ENCODE peak calls at places on chromosomes 13 and 19, in seven cellular contexts. Q is dorsolateral prefrontal cortex, A is nucleus accumbens, B is Daoy, L is T1000, W is mucosa of descending colon, T is fibroblast of pulmonary artery. X is an unnamed sample.

GRCh38 chr19:15936950-15937349 is 2.6 kb upstream of the CYP4F11 start:
- DNase-seq in Q (no peak), A (no peak), B (no peak), L (no peak), W (no peak), T (no peak), X (no peak)

GRCh38 chr19:43432866-43433673 is 18.4 kb downstream of the TEX101 start:
- DNase-seq in Q (no peak), A (no peak), B (peak), L (no peak), W (peak), T (peak), X (peak)

GRCh38 chr13:112968380-112968909 is 569 bp upstream of the MCF2L start:
- DNase-seq in Q (peak), A (no peak), B (peak), L (no peak), W (peak), T (no peak), X (peak)

GRCh38 chr13:21752501-21752900 is 81.6 kb downstream of the FGF9 start:
- DNase-seq in Q (no peak), A (no peak), B (no peak), L (no peak), W (no peak), T (no peak), X (no peak)

GRCh38 chr13:45830121-45830520 is 21.4 kb downstream of the SIAH3 start:
- DNase-seq in Q (no peak), A (no peak), B (no peak), L (no peak), W (no peak), T (no peak), X (no peak)

GRCh38 chr19:27762933-27763332 is 1450.0 kb downstream of the UQCRFS1 start:
- DNase-seq in Q (no peak), A (no peak), B (no peak), L (no peak), W (no peak), T (no peak), X (no peak)

GRCh38 chr13:44698076-44698475 is 121.9 kb upstream of the TSC22D1 start:
- DNase-seq in Q (peak), A (no peak), B (no peak), L (no peak), W (no peak), T (no peak), X (no peak)

GRCh38 chr19:29084266-29084665 is 128.7 kb downstream of the UQCRFS1 start:
- DNase-seq in Q (no peak), A (no peak), B (peak), L (no peak), W (no peak), T (no peak), X (no peak)

GRCh38 chr13:45863716-45864590 is 12.4 kb upstream of the SIAH3 start:
- DNase-seq in Q (peak), A (no peak), B (no peak), L (no peak), W (no peak), T (no peak), X (no peak)

GRCh38 chr13:41981961-41982723 is 21.2 kb upstream of the VWA8 start:
- DNase-seq in Q (no peak), A (no peak), B (no peak), L (no peak), W (no peak), T (no peak), X (no peak)

GRCh38 chr13:32378012-32378411 is 49.9 kb downstream of the N4BP2L1 start:
- DNase-seq in Q (no peak), A (no peak), B (no peak), L (no peak), W (no peak), T (peak), X (no peak)

GRCh38 chr13:47908200-47908902 is 92.7 kb downstream of the SUCLA2 start:
- DNase-seq in Q (no peak), A (no peak), B (peak), L (no peak), W (no peak), T (peak), X (no peak)

GRCh38 chr13:102317593-102317992 is 84.3 kb downstream of the FGF14 start:
- DNase-seq in Q (peak), A (peak), B (no peak), L (no peak), W (peak), T (peak), X (peak)

GRCh38 chr19:9407827-9408226 is 27.5 kb downstream of the ZNF266 start:
- DNase-seq in Q (no peak), A (no peak), B (no peak), L (no peak), W (no peak), T (no peak), X (no peak)

GRCh38 chr13:36981156-36981743 is 17.9 kb downstream of the ALG5 start:
- DNase-seq in Q (no peak), A (no peak), B (no peak), L (no peak), W (no peak), T (peak), X (no peak)

GRCh38 chr13:21309542-21310172 is 133.2 kb downstream of the MRPL57 start:
- DNase-seq in Q (no peak), A (no peak), B (peak), L (no peak), W (no peak), T (no peak), X (no peak)

GRCh38 chr13:45372189-45373115 is 31.5 kb upstream of the TPT1 start:
- DNase-seq in Q (no peak), A (no peak), B (no peak), L (no peak), W (no peak), T (no peak), X (no peak)

GRCh38 chr13:42574435-42575311 is 721 bp downstream of the TNFSF11 start:
- DNase-seq in Q (no peak), A (no peak), B (no peak), L (no peak), W (peak), T (no peak), X (no peak)

GRCh38 chr13:113562085-113562749 is 22.3 kb upstream of the TFDP1 start:
- DNase-seq in Q (peak), A (no peak), B (peak), L (peak), W (peak), T (peak), X (peak)

GRCh38 chr19:1752757-1753728 is at the start of gene ONECUT3:
- DNase-seq in Q (no peak), A (no peak), B (peak), L (no peak), W (no peak), T (no peak), X (no peak)

GRCh38 chr19:55857149-55857548 is 20.8 kb downstream of the NLRP4 start:
- DNase-seq in Q (no peak), A (no peak), B (no peak), L (no peak), W (no peak), T (no peak), X (no peak)

GRCh38 chr19:44796701-44797115 is 12.2 kb upstream of the BCAM start:
- DNase-seq in Q (no peak), A (no peak), B (peak), L (no peak), W (no peak), T (peak), X (no peak)

GRCh38 chr13:113397606-113398425 is 33.9 kb upstream of the GRTP1 start:
- DNase-seq in Q (peak), A (no peak), B (no peak), L (no peak), W (no peak), T (no peak), X (no peak)

GRCh38 chr19:1424182-1424955 is 13.8 kb upstream of the RPS15 start:
- DNase-seq in Q (no peak), A (no peak), B (no peak), L (no peak), W (no peak), T (no peak), X (no peak)

GRCh38 chr13:31749929-31750328 is 10.6 kb downstream of the RXFP2 start:
- DNase-seq in Q (no peak), A (no peak), B (peak), L (no peak), W (no peak), T (peak), X (no peak)

GRCh38 chr19:5337126-5337525 is 3.5 kb downstream of the PTPRS start:
- DNase-seq in Q (no peak), A (no peak), B (no peak), L (no peak), W (no peak), T (no peak), X (no peak)

GRCh38 chr19:14091086-14091884 is 734 bp upstream of the SAMD1 start:
- DNase-seq in Q (peak), A (no peak), B (peak), L (peak), W (peak), T (peak), X (peak)

GRCh38 chr19:13861392-13861713 is 15.6 kb upstream of the NANOS3 start:
- DNase-seq in Q (no peak), A (no peak), B (peak), L (no peak), W (no peak), T (no peak), X (no peak)

GRCh38 chr13:75079226-75079625 is 402.7 kb downstream of the TBC1D4 start:
- DNase-seq in Q (no peak), A (no peak), B (no peak), L (no peak), W (no peak), T (peak), X (no peak)

GRCh38 chr19:42421591-42422031 is 5.6 kb downstream of the LIPE start:
- DNase-seq in Q (no peak), A (no peak), B (peak), L (no peak), W (no peak), T (no peak), X (no peak)

GRCh38 chr13:49240017-49240416 is 7.7 kb upstream of the CDADC1 start:
- DNase-seq in Q (no peak), A (no peak), B (peak), L (no peak), W (no peak), T (peak), X (no peak)

GRCh38 chr13:43878897-43879322 is 630 bp downstream of the CCDC122 start:
- DNase-seq in Q (peak), A (no peak), B (peak), L (no peak), W (peak), T (peak), X (peak)

GRCh38 chr13:39130298-39130697 is 92.0 kb downstream of the NHLRC3 start:
- DNase-seq in Q (no peak), A (no peak), B (no peak), L (no peak), W (no peak), T (no peak), X (no peak)

GRCh38 chr19:44552324-44552723 is 22.8 kb upstream of the CEACAM20 start:
- DNase-seq in Q (no peak), A (no peak), B (peak), L (no peak), W (peak), T (peak), X (peak)